ENCODE peak calls at places on chromosome 3, in ten cellular contexts. K is body of pancreas, W is A549, P is uterus, I is ovary, S is sigmoid colon, L is heart left ventricle, X is IMR-90, O is transverse colon, B is vagina. C is an unnamed sample.

GRCh38 chr3:67484085-67484484 is 170.3 kb downstream of the SUCLG2 start:
- DNase-seq in K (no peak), W (no peak), P (no peak), I (no peak), S (no peak), L (no peak), X (no peak), O (no peak), B (no peak), C (no peak)

GRCh38 chr3:73707772-73708171 is 83.0 kb upstream of the PDZRN3 start:
- DNase-seq in K (no peak), W (no peak), P (no peak), I (no peak), S (no peak), L (no peak), X (peak; percentile 57), O (no peak), B (no peak), C (no peak)

GRCh38 chr3:171428321-171428787 is 31.9 kb downstream of the TNIK start:
- DNase-seq in K (no peak), W (no peak), P (no peak), I (no peak), S (no peak), L (no peak), X (no peak), O (no peak), B (no peak), C (peak; percentile 74)

GRCh38 chr3:192819001-192819569 is 91.7 kb upstream of the FGF12 start:
- DNase-seq in K (no peak), W (peak; percentile 69), P (peak; percentile 43), I (no peak), S (no peak), L (no peak), X (peak; percentile 88), O (no peak), B (no peak), C (no peak)

GRCh38 chr3:181824961-181825360 is 113.2 kb downstream of the SOX2 start:
- DNase-seq in K (no peak), W (no peak), P (no peak), I (no peak), S (no peak), L (no peak), X (no peak), O (no peak), B (no peak), C (no peak)

GRCh38 chr3:173586176-173586575 is 188.6 kb downstream of the NLGN1 start:
- DNase-seq in K (no peak), W (no peak), P (no peak), I (no peak), S (no peak), L (no peak), X (peak; percentile 21), O (no peak), B (no peak), C (no peak)

GRCh38 chr3:57696861-57697321 is 4.0 kb upstream of the DENND6A start:
- DNase-seq in K (peak; percentile 31), W (no peak), P (peak; percentile 25), I (no peak), S (no peak), L (no peak), X (peak; percentile 45), O (no peak), B (no peak), C (peak; percentile 53)

GRCh38 chr3:128296469-128297251 is 143.4 kb downstream of the EEFSEC start:
- DNase-seq in K (no peak), W (no peak), P (peak; percentile 12), I (no peak), S (no peak), L (no peak), X (no peak), O (no peak), B (peak; percentile 72), C (no peak)

GRCh38 chr3:66037330-66037985 is 1.3 kb downstream of the MAGI1 start:
- DNase-seq in K (peak; percentile 67), W (peak; percentile 26), P (peak; percentile 37), I (peak; percentile 53), S (peak; percentile 71), L (peak; percentile 70), X (peak; percentile 64), O (peak; percentile 60), B (no peak), C (no peak)

GRCh38 chr3:134242649-134243637 is 7.7 kb downstream of the RYK start:
- DNase-seq in K (no peak), W (no peak), P (peak; percentile 24), I (no peak), S (no peak), L (no peak), X (peak; percentile 92), O (no peak), B (no peak), C (no peak)

GRCh38 chr3:180416111-180416541 is 185.8 kb upstream of the TTC14 start:
- DNase-seq in K (no peak), W (no peak), P (no peak), I (no peak), S (no peak), L (no peak), X (peak; percentile 35), O (no peak), B (no peak), C (no peak)

GRCh38 chr3:127546970-127547733 is 43.4 kb downstream of the TPRA1 start:
- DNase-seq in K (no peak), W (no peak), P (no peak), I (peak; percentile 48), S (no peak), L (peak; percentile 66), X (no peak), O (peak; percentile 24), B (no peak), C (no peak)

GRCh38 chr3:25572919-25573385 is 91.8 kb downstream of the TOP2B start:
- DNase-seq in K (no peak), W (no peak), P (no peak), I (no peak), S (no peak), L (no peak), X (peak; percentile 50), O (no peak), B (peak; percentile 84), C (no peak)

GRCh38 chr3:12477256-12477655 is 7.0 kb upstream of the TSEN2 start:
- DNase-seq in K (no peak), W (no peak), P (no peak), I (no peak), S (peak; percentile 37), L (no peak), X (no peak), O (peak; percentile 59), B (no peak), C (no peak)

GRCh38 chr3:535566-536416 is 339.2 kb downstream of the CHL1 start:
- DNase-seq in K (peak; percentile 48), W (peak; percentile 3), P (no peak), I (no peak), S (peak; percentile 73), L (no peak), X (peak; percentile 11), O (peak; percentile 9), B (no peak), C (no peak)

DNA sequence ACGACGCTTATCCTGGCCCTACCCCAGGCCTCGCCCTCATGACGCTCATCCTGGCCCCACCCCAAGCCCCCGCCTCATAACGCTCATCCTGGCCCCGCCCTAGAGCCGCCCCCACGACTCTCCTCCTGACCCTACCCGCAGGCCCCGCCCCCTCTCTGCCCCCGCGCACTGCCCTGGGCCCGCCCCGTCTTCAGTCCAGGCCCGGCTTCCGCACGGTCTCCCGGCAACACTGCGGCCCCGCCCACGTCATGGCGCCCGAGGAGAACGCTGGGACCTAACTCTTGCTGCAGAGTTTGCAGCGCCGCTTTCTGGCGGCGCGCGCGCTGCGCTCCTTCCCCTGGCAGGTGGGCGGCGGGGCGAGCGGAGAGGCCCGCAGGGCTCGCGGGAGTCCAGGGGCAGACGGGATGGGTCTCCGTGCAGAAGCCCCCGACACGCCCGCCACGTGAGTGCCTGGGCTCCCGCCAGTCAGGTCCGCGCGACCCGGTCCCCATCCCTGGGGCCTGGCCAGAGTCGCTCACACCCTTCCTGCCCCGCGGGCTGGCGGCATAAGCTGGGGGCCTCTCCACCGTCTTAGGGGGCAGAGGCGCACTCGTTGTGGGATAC is 52.5 kb upstream of the ROPN1B start:
- DNase-seq in K (no peak), W (peak; percentile 90), P (no peak), I (peak; percentile 99), S (no peak), L (no peak), X (peak; percentile 91), O (peak; percentile 99), B (peak; percentile 98), C (peak; percentile 98)
- TF ChIP-seq POLR2A in K (peak; percentile 49), W (peak; percentile 31), P (no peak), I (peak; percentile 12), S (no peak), L (no peak), X (no peak), O (peak; percentile 36), B (no peak), C (peak; percentile 45)

DNA sequence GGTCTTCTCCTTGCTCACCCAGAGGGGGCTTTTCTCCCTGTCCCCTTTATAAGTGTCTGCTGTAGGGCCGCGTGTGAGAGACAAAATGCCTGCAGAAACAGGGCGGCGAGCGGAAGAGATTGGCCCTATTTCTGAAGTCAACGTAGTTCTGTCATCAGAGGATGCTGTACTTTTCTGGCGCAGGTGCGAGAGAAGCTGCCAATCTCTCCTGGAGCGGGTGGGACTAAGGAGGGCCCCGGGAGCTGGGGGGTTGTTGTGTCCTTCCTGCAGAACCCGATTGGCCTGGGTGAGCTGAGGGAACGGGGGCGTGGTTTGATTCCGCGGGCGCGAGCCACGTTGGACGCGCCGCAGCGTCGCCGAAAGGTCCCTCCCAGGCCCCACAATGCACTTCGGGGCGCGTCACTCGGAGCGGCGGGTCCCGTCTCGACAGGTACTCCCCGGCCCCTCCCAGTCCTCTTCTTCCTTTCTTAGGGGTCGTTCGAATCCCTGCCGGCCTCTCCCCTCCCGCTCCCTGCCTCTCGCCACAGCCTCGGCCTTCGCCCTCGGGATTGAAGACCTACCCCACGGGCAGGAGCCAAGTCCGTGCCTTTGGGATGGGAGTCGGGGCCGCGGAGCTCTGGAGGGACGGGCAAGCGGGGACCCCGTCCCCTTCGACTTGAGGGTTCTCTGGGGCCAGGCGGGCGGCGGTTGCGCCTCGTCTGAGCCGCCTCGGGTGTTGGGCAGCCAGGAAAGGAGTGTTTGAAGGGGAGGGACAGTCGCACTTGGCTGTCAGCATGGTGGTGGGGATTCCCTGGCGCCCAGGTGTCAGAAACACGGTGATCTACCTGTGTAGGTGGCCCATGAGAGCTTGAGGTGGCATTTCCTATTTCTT is at the start of gene SEC22A:
- DNase-seq in K (peak; percentile 92), W (peak; percentile 93), P (peak; percentile 94), I (peak; percentile 92), S (peak; percentile 96), L (peak; percentile 93), X (peak; percentile 89), O (peak; percentile 97), B (peak; percentile 90), C (peak; percentile 96)
- TF ChIP-seq POLR2A in K (peak; percentile 86), W (peak; percentile 71), P (peak; percentile 66), I (peak; percentile 75), S (peak; percentile 64), L (no peak), X (peak; percentile 81), O (peak; percentile 76), B (peak; percentile 50), C (peak; percentile 89)

GRCh38 chr3:197750396-197750831 is 731 bp downstream of the FYTTD1 start:
- DNase-seq in K (peak; percentile 52), W (peak; percentile 55), P (peak; percentile 39), I (peak; percentile 61), S (peak; percentile 83), L (peak; percentile 87), X (peak; percentile 69), O (peak; percentile 74), B (no peak), C (peak; percentile 72)
- TF ChIP-seq POLR2A in K (peak; percentile 12), W (no peak), P (no peak), I (no peak), S (peak; percentile 49), L (no peak), X (peak; percentile 62), O (no peak), B (peak; percentile 41), C (no peak)

GRCh38 chr3:150252462-150252861 is 155.6 kb upstream of the TSC22D2 start:
- DNase-seq in K (peak; percentile 19), W (peak; percentile 23), P (no peak), I (no peak), S (no peak), L (no peak), X (peak; percentile 30), O (no peak), B (no peak), C (no peak)
- TF ChIP-seq POLR2A in K (no peak), W (no peak), P (no peak), I (no peak), S (no peak), L (no peak), X (no peak), O (no peak), B (no peak), C (no peak)